ENCODE peak calls at places on chromosome 16, in five cellular contexts. One of them, this sample, is unnamed.

GRCh38 chr16:80759419-80760162 is 44.8 kb downstream of the CDYL2 start:
- DNase-seq in fibroblast of mammary gland: peak; percentile 13
- DNase-seq in esophagus squamous epithelium: no peak
- DNase-seq in body of pancreas: no peak
- DNase-seq in adipocyte: no peak
- DNase-seq in this sample: no peak

GRCh38 chr16:85956426-85956825 is 57.5 kb downstream of the IRF8 start:
- DNase-seq in body of pancreas: no peak
- DNase-seq in esophagus squamous epithelium: no peak
- DNase-seq in fibroblast of mammary gland: no peak
- DNase-seq in adipocyte: no peak
- DNase-seq in this sample: no peak

GRCh38 chr16:69435977-69436729 is 11.7 kb downstream of the CYB5B start:
- DNase-seq in body of pancreas: no peak
- DNase-seq in adipocyte: no peak
- DNase-seq in fibroblast of mammary gland: no peak
- DNase-seq in esophagus squamous epithelium: no peak
- DNase-seq in this sample: no peak

GRCh38 chr16:69564845-69565610 is 738 bp upstream of the NFAT5 start:
- DNase-seq in fibroblast of mammary gland: no peak
- DNase-seq in body of pancreas: no peak
- DNase-seq in esophagus squamous epithelium: no peak
- DNase-seq in adipocyte: peak; percentile 38
- DNase-seq in this sample: no peak

GRCh38 chr16:67767953-67768352 is 38.4 kb downstream of the RANBP10 start:
- DNase-seq in adipocyte: peak; percentile 66
- DNase-seq in body of pancreas: no peak
- DNase-seq in esophagus squamous epithelium: no peak
- DNase-seq in fibroblast of mammary gland: peak; percentile 87
- DNase-seq in this sample: no peak

GRCh38 chr16:53924311-53924860 is 220.4 kb downstream of the FTO start:
- DNase-seq in esophagus squamous epithelium: no peak
- DNase-seq in body of pancreas: no peak
- DNase-seq in adipocyte: no peak
- DNase-seq in fibroblast of mammary gland: no peak
- DNase-seq in this sample: no peak

GRCh38 chr16:28845173-28846079 is 722 bp downstream of the TUFM start:
- DNase-seq in body of pancreas: peak; percentile 13
- DNase-seq in adipocyte: peak; percentile 38
- DNase-seq in esophagus squamous epithelium: no peak
- DNase-seq in fibroblast of mammary gland: peak; percentile 45
- DNase-seq in this sample: peak; percentile 58

GRCh38 chr16:82329070-82329469 is 159.0 kb upstream of the MPHOSPH6 start:
- DNase-seq in fibroblast of mammary gland: no peak
- DNase-seq in body of pancreas: no peak
- DNase-seq in esophagus squamous epithelium: no peak
- DNase-seq in adipocyte: no peak
- DNase-seq in this sample: no peak

GRCh38 chr16:73082608-73083007 is 34.7 kb upstream of the ZFHX3 start:
- DNase-seq in esophagus squamous epithelium: no peak
- DNase-seq in fibroblast of mammary gland: peak; percentile 98
- DNase-seq in adipocyte: peak; percentile 90
- DNase-seq in body of pancreas: no peak
- DNase-seq in this sample: no peak

GRCh38 chr16:28202147-28202746 is 9.5 kb downstream of the XPO6 start:
- DNase-seq in fibroblast of mammary gland: no peak
- DNase-seq in body of pancreas: no peak
- DNase-seq in esophagus squamous epithelium: no peak
- DNase-seq in adipocyte: no peak
- DNase-seq in this sample: no peak

GRCh38 chr16:14600164-14600563 is 29.9 kb downstream of the PARN start:
- DNase-seq in esophagus squamous epithelium: no peak
- DNase-seq in fibroblast of mammary gland: peak; percentile 45
- DNase-seq in adipocyte: peak; percentile 54
- DNase-seq in body of pancreas: no peak
- DNase-seq in this sample: no peak

GRCh38 chr16:87653234-87653633 is 50.9 kb downstream of the JPH3 start:
- DNase-seq in body of pancreas: no peak
- DNase-seq in esophagus squamous epithelium: no peak
- DNase-seq in adipocyte: peak; percentile 30
- DNase-seq in fibroblast of mammary gland: no peak
- DNase-seq in this sample: no peak

GRCh38 chr16:25012525-25012991 is 2.6 kb downstream of the ARHGAP17 start:
- DNase-seq in esophagus squamous epithelium: no peak
- DNase-seq in adipocyte: peak; percentile 93
- DNase-seq in fibroblast of mammary gland: peak; percentile 93
- DNase-seq in body of pancreas: no peak
- DNase-seq in this sample: no peak

GRCh38 chr16:15765880-15766279 is 90.9 kb downstream of the MYH11 start:
- DNase-seq in esophagus squamous epithelium: no peak
- DNase-seq in fibroblast of mammary gland: peak; percentile 46
- DNase-seq in body of pancreas: peak; percentile 23
- DNase-seq in adipocyte: peak; percentile 71
- DNase-seq in this sample: peak; percentile 19

GRCh38 chr16:1794221-1794871 is 841 bp upstream of the IGFALS start:
- DNase-seq in body of pancreas: peak; percentile 68
- DNase-seq in fibroblast of mammary gland: no peak
- DNase-seq in esophagus squamous epithelium: no peak
- DNase-seq in adipocyte: no peak
- DNase-seq in this sample: no peak
- H3K4me3 ChIP-seq in body of pancreas: no peak overlapping the region
- H3K4me3 ChIP-seq in fibroblast of mammary gland: no peak overlapping the region
- H3K4me3 ChIP-seq in esophagus squamous epithelium: no peak overlapping the region
- H3K4me3 ChIP-seq in adipocyte: no peak overlapping the region
- H3K4me3 ChIP-seq in this sample: no peak overlapping the region

GRCh38 chr16:64012166-64012565 is 1109.7 kb downstream of the CDH11 start:
- DNase-seq in adipocyte: peak; percentile 36
- DNase-seq in body of pancreas: no peak
- DNase-seq in fibroblast of mammary gland: peak; percentile 1
- DNase-seq in esophagus squamous epithelium: no peak
- DNase-seq in this sample: no peak

GRCh38 chr16:64019339-64019738 is 1102.5 kb downstream of the CDH11 start:
- DNase-seq in body of pancreas: no peak
- DNase-seq in adipocyte: no peak
- DNase-seq in esophagus squamous epithelium: no peak
- DNase-seq in fibroblast of mammary gland: no peak
- DNase-seq in this sample: no peak

DNA sequence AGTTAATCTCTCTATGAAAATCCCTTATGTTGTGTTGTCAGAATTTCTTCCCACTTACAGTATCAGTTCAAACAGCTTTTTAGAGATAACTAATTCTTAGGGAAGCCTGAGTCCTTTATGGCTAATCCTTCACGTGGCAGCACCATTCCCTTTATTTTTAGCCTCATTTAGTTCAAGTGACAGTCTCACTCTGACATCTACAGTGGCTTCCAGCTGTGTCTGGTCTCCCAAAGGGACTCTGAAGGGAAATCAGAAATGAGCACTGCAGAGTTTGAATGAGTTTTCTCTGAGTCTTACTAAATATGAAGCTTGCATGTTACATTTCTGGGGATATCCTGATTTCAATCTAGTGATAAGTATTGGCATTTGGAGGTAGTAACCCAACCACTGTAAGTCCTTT is 1104.1 kb downstream of the CDH11 start:
- DNase-seq in adipocyte: no peak
- DNase-seq in esophagus squamous epithelium: no peak
- DNase-seq in fibroblast of mammary gland: no peak
- DNase-seq in body of pancreas: no peak
- DNase-seq in this sample: no peak
- H3K4me3 ChIP-seq in adipocyte: no peak overlapping the region
- H3K4me3 ChIP-seq in esophagus squamous epithelium: no peak overlapping the region
- H3K4me3 ChIP-seq in fibroblast of mammary gland: no peak overlapping the region
- H3K4me3 ChIP-seq in body of pancreas: no peak overlapping the region
- H3K4me3 ChIP-seq in this sample: no peak overlapping the region

DNA sequence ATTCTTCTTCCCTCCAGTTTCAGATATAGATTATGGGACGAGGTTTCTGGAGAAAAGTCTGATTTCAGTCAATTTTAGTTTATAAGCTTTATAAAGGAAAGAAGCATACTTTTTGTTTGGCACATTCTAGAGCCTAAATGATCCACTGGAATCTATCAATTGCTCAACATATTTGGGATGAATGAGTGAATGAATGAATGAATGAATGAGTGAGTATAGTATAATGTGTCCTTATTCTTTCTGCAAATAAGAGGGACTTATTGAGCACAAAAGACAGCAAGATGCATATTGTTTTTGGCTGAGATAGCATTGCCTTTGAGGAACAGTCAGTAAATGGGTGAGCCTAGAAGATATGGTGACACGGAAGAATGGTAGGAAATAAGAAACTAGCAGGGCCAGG is 245.4 kb downstream of the SHISA9 start:
- DNase-seq in esophagus squamous epithelium: no peak
- DNase-seq in adipocyte: no peak
- DNase-seq in fibroblast of mammary gland: no peak
- DNase-seq in body of pancreas: no peak
- DNase-seq in this sample: no peak
- H3K4me3 ChIP-seq in esophagus squamous epithelium: no peak overlapping the region
- H3K4me3 ChIP-seq in adipocyte: no peak overlapping the region
- H3K4me3 ChIP-seq in fibroblast of mammary gland: no peak overlapping the region
- H3K4me3 ChIP-seq in body of pancreas: no peak overlapping the region
- H3K4me3 ChIP-seq in this sample: no peak overlapping the region

GRCh38 chr16:3575491-3575890 is 1.7 kb downstream of the NLRC3 start:
- DNase-seq in body of pancreas: no peak
- DNase-seq in adipocyte: no peak
- DNase-seq in esophagus squamous epithelium: no peak
- DNase-seq in fibroblast of mammary gland: no peak
- DNase-seq in this sample: no peak
- H3K4me3 ChIP-seq in body of pancreas: no peak overlapping the region
- H3K4me3 ChIP-seq in adipocyte: no peak overlapping the region
- H3K4me3 ChIP-seq in esophagus squamous epithelium: no peak overlapping the region
- H3K4me3 ChIP-seq in fibroblast of mammary gland: no peak overlapping the region
- H3K4me3 ChIP-seq in this sample: no peak overlapping the region

DNA sequence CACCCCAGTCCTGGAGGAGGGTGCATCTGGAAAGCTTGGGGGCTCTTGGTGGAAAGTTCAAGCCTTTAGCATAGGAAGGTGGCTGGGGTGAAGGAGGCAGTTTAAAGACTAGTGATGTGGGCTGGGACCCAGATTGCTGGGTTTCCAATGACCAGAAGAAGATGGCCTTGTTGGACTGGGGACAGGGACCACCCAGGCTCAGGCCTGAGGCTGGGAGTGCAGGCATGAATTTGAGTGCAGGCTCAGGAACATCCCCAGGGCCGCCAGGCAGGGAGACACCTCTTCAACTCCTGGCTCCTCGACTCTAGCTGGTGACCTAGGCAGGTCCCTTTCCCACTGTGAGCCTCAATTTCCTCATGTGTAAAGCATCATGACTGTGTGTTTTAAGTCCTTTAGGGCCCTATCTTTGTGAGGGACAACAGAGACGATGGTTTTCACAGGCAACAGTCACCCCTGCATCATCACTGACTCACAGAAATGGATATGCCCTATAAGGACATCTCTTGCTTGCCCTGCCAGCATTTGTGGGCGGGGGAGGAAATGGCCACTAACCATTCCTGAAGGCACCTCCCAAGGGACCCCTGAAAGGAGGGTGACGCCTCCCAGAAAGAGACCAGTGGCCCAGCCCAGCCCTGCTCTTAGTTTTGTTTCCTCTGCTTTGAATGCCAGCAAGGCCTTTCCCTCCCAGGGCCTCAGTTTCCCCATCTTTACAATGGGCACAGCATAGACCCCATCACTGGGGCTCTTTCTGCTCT is 11.1 kb downstream of the NLRC5 start:
- DNase-seq in body of pancreas: peak; percentile 43
- DNase-seq in esophagus squamous epithelium: no peak
- DNase-seq in fibroblast of mammary gland: peak; percentile 98
- DNase-seq in adipocyte: peak; percentile 58
- DNase-seq in this sample: no peak
- H3K4me3 ChIP-seq in body of pancreas: no peak overlapping the region
- H3K4me3 ChIP-seq in esophagus squamous epithelium: no peak overlapping the region
- H3K4me3 ChIP-seq in fibroblast of mammary gland: no peak overlapping the region
- H3K4me3 ChIP-seq in adipocyte: no peak overlapping the region
- H3K4me3 ChIP-seq in this sample: no peak overlapping the region

DNA sequence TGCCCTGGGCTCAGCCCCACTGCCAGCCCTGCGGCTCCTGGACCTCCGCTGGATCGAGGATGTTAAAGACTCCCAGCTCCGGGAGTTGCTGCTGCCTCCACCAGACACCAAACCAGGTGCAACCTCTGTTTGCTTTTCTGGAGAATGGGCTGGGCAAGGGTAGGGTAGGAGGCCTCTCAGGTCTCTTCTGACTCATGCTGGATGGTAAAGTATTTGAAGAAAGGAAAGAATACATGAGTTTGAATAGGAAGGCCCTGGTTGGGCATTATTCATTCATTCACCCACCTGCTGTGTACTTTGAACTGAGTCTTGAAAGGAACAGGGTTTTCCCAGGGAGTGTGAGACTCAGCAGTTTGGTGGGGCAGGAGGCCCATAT is 6.5 kb upstream of the ORAI3 start:
- DNase-seq in body of pancreas: no peak
- DNase-seq in esophagus squamous epithelium: no peak
- DNase-seq in adipocyte: no peak
- DNase-seq in fibroblast of mammary gland: no peak
- DNase-seq in this sample: no peak
- H3K4me3 ChIP-seq in body of pancreas: no peak overlapping the region
- H3K4me3 ChIP-seq in esophagus squamous epithelium: no peak overlapping the region
- H3K4me3 ChIP-seq in adipocyte: no peak overlapping the region
- H3K4me3 ChIP-seq in fibroblast of mammary gland: no peak overlapping the region
- H3K4me3 ChIP-seq in this sample: no peak overlapping the region

DNA sequence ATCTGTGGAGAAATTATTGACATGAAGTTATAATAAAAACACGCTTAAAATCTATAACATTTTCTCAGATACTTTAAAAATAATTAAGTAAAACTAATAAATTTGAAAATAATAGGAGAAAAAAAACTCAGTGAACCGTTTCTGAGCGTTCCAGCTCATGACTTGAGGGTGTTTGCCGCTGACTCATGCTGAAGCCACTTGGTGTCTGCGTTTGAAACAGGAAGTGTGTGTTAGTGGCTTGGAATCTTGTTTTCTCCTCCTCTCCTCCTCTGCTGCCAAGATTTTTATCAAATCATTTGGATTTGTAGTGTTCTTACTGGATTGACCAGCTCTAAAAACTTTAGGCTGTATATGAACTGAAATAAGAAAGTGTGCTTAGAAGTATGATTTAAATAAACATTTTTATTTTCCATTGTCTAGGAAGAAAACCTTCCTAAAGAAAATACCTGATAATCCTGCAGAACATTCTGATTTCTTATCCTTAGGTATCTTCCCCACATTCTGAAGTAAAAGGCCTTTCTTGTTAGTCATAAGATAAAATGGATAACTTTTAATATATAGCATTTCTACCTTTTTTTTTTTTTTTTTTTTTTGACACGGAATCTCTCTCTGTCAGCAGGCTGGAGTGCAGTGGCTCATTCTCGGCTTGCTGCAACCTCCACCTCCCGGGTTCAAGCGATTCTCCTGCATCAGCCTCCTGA is 30.8 kb downstream of the USP10 start:
- DNase-seq in adipocyte: peak; percentile 93
- DNase-seq in fibroblast of mammary gland: peak; percentile 93
- DNase-seq in esophagus squamous epithelium: no peak
- DNase-seq in body of pancreas: peak; percentile 63
- DNase-seq in this sample: peak; percentile 85
- H3K4me3 ChIP-seq in adipocyte: peak overlapping the region; percentile 69
- H3K4me3 ChIP-seq in fibroblast of mammary gland: peak overlapping the region; percentile 30
- H3K4me3 ChIP-seq in esophagus squamous epithelium: no peak overlapping the region
- H3K4me3 ChIP-seq in body of pancreas: no peak overlapping the region
- H3K4me3 ChIP-seq in this sample: peak overlapping the region; percentile 38

GRCh38 chr16:75836377-75837010 is 110.2 kb upstream of the CPHXL start:
- DNase-seq in body of pancreas: no peak
- DNase-seq in fibroblast of mammary gland: no peak
- DNase-seq in esophagus squamous epithelium: no peak
- DNase-seq in adipocyte: no peak
- DNase-seq in this sample: no peak
- H3K4me3 ChIP-seq in body of pancreas: no peak overlapping the region
- H3K4me3 ChIP-seq in fibroblast of mammary gland: no peak overlapping the region
- H3K4me3 ChIP-seq in esophagus squamous epithelium: no peak overlapping the region
- H3K4me3 ChIP-seq in adipocyte: no peak overlapping the region
- H3K4me3 ChIP-seq in this sample: no peak overlapping the region

This sample was measured in LNCaP clone FGC.